ENCODE peak calls at places on chromosomes 3 and 15, in eight cellular contexts. M, L, T, O, R, W, Z and H are unnamed samples.

GRCh38 chr3:125039041-125039896 is 16.5 kb downstream of the HEG1 start:
- DNase-seq in M (peak), L (no peak), T (no peak), O (no peak), R (no peak), W (no peak), Z (no peak), H (no peak)

GRCh38 chr3:172084871-172085556 is 45.6 kb downstream of the FNDC3B start:
- DNase-seq in M (no peak), L (no peak), T (no peak), O (no peak), R (no peak), W (peak), Z (no peak), H (no peak)

GRCh38 chr3:53145109-53146077 is 15.2 kb upstream of the RFT1 start:
- DNase-seq in M (no peak), L (peak), T (no peak), O (no peak), R (no peak), W (no peak), Z (no peak), H (no peak)

GRCh38 chr15:84814826-84815375 is 2.3 kb upstream of the ALPK3 start:
- DNase-seq in M (no peak), L (no peak), T (no peak), O (no peak), R (no peak), W (no peak), Z (no peak), H (no peak)

GRCh38 chr3:128009952-128010846 is 42.0 kb upstream of the SEC61A1 start:
- DNase-seq in M (no peak), L (no peak), T (no peak), O (no peak), R (no peak), W (peak), Z (no peak), H (no peak)

GRCh38 chr3:120162400-120162799 is 68.2 kb upstream of the GSK3B start:
- DNase-seq in M (no peak), L (no peak), T (no peak), O (no peak), R (no peak), W (peak), Z (no peak), H (no peak)

GRCh38 chr3:197029511-197030167 is at the start of gene MELTF:
- DNase-seq in M (peak), L (peak), T (peak), O (no peak), R (peak), W (peak), Z (no peak), H (peak)

GRCh38 chr15:36643551-36643950 is 64.1 kb downstream of the CDIN1 start:
- DNase-seq in M (no peak), L (no peak), T (no peak), O (no peak), R (no peak), W (peak), Z (no peak), H (no peak)

GRCh38 chr15:94793641-94794040 is 562.3 kb downstream of the MCTP2 start:
- DNase-seq in M (peak), L (no peak), T (no peak), O (no peak), R (no peak), W (peak), Z (no peak), H (no peak)

GRCh38 chr3:134134698-134135415 is 105.1 kb upstream of the SLCO2A1 start:
- DNase-seq in M (no peak), L (no peak), T (no peak), O (no peak), R (no peak), W (no peak), Z (no peak), H (no peak)

GRCh38 chr15:37095197-37095992 is 5.0 kb downstream of the MEIS2 start:
- DNase-seq in M (peak), L (no peak), T (no peak), O (no peak), R (peak), W (no peak), Z (no peak), H (no peak)

GRCh38 chr3:4461459-4462090 is 5.5 kb downstream of the SUMF1 start:
- DNase-seq in M (no peak), L (no peak), T (no peak), O (no peak), R (no peak), W (no peak), Z (no peak), H (no peak)

GRCh38 chr3:123076496-123077418 is 9.9 kb downstream of the PDIA5 start:
- DNase-seq in M (peak), L (peak), T (no peak), O (no peak), R (peak), W (no peak), Z (peak), H (no peak)

GRCh38 chr3:174659516-174659915 is 199.6 kb upstream of the NAALADL2 start:
- DNase-seq in M (peak), L (no peak), T (no peak), O (no peak), R (no peak), W (no peak), Z (no peak), H (no peak)

GRCh38 chr15:53835309-53835708 is 75.8 kb upstream of the WDR72 start:
- DNase-seq in M (no peak), L (no peak), T (no peak), O (no peak), R (no peak), W (peak), Z (no peak), H (no peak)

GRCh38 chr3:142618917-142619401 is 22.8 kb downstream of the PLS1 start:
- DNase-seq in M (no peak), L (peak), T (no peak), O (peak), R (no peak), W (peak), Z (no peak), H (no peak)

GRCh38 chr3:15977089-15977488 is 179.3 kb upstream of the ANKRD28 start:
- DNase-seq in M (no peak), L (no peak), T (no peak), O (no peak), R (no peak), W (no peak), Z (no peak), H (no peak)

GRCh38 chr15:68307131-68307928 is 29.8 kb downstream of the FEM1B start:
- DNase-seq in M (peak), L (no peak), T (no peak), O (no peak), R (peak), W (no peak), Z (peak), H (no peak)

DNA sequence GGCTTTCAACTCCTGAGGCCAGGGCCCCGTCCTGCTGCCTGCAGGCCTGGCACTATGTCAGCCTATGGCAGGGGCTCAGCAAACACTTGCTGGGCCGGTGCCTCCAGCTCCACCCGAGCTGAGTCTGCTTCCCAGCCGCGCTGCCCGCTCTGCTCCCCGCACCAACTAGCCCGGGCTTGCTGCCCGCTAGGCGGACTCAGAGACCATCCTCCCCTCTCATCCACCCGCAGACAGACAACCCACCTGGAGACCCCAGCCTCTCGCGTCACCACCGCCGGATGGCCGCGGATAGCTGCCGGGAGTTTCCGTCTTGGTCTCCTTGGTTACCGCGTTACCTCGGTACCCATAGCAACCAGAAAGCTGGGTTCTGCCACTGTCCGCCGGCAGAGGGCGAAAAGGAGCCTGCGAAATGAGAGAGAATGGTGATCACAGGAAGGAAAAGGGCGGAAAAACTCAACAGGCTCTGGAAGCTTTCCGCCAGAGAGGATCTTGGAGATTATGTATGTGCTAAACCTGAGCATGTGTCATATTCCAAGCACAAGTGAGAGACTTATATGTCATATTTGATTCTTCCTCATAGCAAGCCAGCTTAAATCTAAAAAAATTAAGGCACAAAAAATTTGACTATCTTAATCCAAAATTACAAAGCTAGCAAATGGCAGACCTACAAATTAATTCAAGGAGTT is at the start of gene ZBBX:
- DNase-seq in M (peak), L (peak), T (peak), O (peak), R (peak), W (peak), Z (peak), H (peak)
- H3K4me3 ChIP-seq in M (peak), L (peak), T (peak), O (peak), R (peak), W (peak), Z (peak), H (no peak)

DNA sequence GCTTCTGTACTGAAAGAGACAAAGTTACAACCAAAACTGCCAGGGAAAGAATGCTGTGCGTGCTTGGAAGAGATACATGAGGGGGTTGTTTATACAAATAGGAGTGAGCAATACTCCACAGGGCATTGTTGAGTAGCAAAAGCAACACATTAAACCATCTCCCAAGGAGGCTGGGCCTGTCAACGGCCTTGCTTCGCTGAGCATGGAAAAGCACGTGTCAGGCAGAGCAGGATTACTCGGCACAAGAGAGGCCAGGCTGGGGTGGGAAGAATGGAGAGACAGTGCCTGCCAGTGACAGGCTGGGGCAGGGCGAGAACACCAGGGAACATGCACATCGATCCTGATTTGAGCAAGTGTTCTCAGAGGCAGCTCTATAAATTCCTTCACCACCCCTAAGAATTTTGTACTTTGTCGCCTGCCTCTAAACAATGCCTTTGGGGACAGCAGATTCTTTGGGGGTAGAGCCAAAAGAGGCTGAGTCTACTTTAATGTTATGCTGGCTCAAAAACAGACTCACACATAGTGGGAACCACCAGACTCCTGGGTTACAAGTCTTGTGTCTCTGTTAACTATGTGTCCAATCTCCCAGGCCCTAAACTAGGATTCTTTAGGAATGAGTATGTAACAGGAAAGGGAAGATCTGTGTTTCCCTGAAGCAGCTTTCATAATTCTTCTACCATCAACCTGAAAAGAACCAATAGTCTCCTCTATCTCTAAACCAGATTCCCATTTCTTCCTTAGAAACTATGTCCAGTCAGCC is 67.2 kb downstream of the LIPC start:
- DNase-seq in M (no peak), L (no peak), T (no peak), O (no peak), R (no peak), W (peak), Z (no peak), H (no peak)
- H3K27ac ChIP-seq in M (no peak), L (no peak), T (no peak), O (no peak), R (no peak), W (peak), Z (no peak), H (no peak)

DNA sequence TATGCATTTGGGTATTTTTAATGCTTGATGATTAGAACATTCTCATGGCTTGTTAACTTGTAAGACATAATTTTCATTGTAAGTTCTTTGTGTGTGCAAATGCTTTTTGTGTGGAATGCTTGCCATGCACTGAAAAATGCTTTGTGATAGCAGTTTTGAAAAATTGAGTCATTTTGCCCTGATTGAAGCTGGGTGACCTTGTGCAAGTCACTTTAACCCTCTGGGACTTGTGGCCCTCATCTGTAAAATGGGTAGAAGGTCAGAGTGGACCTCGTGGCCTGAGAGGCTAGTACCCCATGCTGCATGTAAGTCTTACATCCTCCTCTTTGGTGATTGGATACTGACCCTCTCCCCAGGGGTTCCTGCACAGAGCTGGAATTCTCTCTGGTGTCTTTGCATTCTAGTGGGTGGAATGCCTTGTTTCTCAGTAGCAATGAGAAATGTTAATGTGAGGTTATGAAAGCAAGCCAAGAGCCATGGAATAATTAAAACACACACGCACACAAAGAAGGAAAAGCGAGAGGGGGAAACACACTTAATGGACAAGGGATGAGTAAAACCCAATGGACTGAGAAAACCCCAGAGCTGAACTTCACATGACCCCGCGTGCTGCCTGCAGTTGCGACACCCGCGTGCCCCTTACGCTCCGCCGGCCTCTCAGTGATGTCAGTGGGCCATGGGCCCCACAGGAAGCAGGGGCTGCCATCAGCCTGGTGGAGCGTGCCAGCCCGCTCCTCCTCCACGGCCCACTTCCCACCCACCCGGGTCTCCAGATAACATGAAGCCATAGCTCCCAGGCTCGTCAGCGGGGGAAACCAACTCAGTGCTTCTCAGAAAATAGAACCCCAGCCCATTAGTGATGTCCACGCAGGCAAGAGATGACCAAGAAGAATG is 44.0 kb downstream of the SMAD3 start:
- DNase-seq in M (no peak), L (peak), T (peak), O (no peak), R (peak), W (peak), Z (peak), H (no peak)
- H3K4me3 ChIP-seq in M (no peak), L (no peak), T (no peak), O (no peak), R (no peak), W (no peak), Z (no peak), H (no peak)

GRCh38 chr15:52559583-52559982 is 9.2 kb downstream of the ARPP19 start:
- DNase-seq in M (no peak), L (no peak), T (no peak), O (no peak), R (no peak), W (peak), Z (no peak), H (no peak)

GRCh38 chr15:52557242-52557641 is 11.6 kb downstream of the ARPP19 start:
- DNase-seq in M (no peak), L (no peak), T (no peak), O (no peak), R (no peak), W (peak), Z (no peak), H (no peak)

GRCh38 chr15:52559022-52559421 is 9.8 kb downstream of the ARPP19 start:
- DNase-seq in M (no peak), L (no peak), T (no peak), O (no peak), R (no peak), W (no peak), Z (no peak), H (no peak)

GRCh38 chr15:52556524-52556923 is 12.3 kb downstream of the ARPP19 start:
- DNase-seq in M (no peak), L (no peak), T (no peak), O (no peak), R (no peak), W (no peak), Z (no peak), H (no peak)

DNA sequence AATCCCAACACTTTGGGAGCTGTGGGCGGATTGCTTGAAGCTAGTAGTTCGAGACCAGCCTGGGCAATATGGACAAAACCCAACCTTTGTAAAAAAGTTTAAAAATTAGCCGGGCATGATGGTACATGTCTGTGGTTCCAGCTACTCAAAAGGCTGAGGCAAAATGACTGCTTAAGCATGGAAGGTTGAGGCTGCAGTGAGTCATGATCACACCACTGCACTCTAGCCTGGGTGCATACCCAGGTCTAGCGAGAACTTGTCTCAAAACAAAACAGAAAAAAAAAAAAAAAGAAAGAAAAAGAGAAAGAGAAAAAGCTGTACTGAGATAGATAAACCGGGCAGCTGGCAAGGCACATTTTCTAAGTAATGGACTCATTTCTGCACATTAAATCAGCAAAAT is 10.6 kb downstream of the ARPP19 start:
- DNase-seq in M (no peak), L (no peak), T (no peak), O (no peak), R (no peak), W (peak), Z (no peak), H (no peak)
- H3K27ac ChIP-seq in M (no peak), L (no peak), T (peak), O (no peak), R (peak), W (peak), Z (no peak), H (no peak)